ENCODE peak calls at places on chromosomes 16 and 17, in four cellular contexts. C is glutamatergic neuron, K is dorsolateral prefrontal cortex, N is cardiac fibroblast. S is an unnamed sample.

GRCh38 chr16:51085271-51085670 is 65.8 kb downstream of the SALL1 start:
- DNase-seq in K (no peak), C (no peak), N (no peak), S (no peak)

GRCh38 chr16:12060751-12061150 is 84.2 kb downstream of the SNX29 start:
- DNase-seq in K (no peak), N (no peak), C (no peak), S (no peak)

GRCh38 chr17:34235389-34236028 is 19.6 kb upstream of the CCL2 start:
- DNase-seq in K (no peak), C (no peak), N (peak), S (no peak)

GRCh38 chr16:31472559-31473203 is 729 bp downstream of the TGFB1I1 start:
- DNase-seq in K (no peak), N (peak), C (peak), S (no peak)

GRCh38 chr16:88815901-88816589 is 4.3 kb upstream of the APRT start:
- DNase-seq in K (no peak), N (no peak), C (peak), S (no peak)

GRCh38 chr17:31158741-31159377 is 64.1 kb downstream of the NF1 start:
- DNase-seq in N (no peak), K (no peak), C (no peak), S (no peak)

GRCh38 chr17:40106089-40106759 is 5.8 kb upstream of the NR1D1 start:
- DNase-seq in N (no peak), C (no peak), K (no peak), S (no peak)

GRCh38 chr16:85149776-85150175 is 37.5 kb upstream of the CIBAR2 start:
- DNase-seq in C (no peak), N (no peak), K (no peak), S (no peak)

GRCh38 chr17:22286337-22287041 is 594.2 kb downstream of the KCNJ18 start:
- DNase-seq in K (no peak), N (no peak), C (no peak), S (no peak)

GRCh38 chr16:15041260-15042011 is 14.4 kb downstream of the NTAN1 start:
- DNase-seq in C (peak), K (peak), N (peak), S (no peak)
- TF ChIP-seq CTCF in C (no peak), K (no peak), N (peak), S (no peak)

GRCh38 chr16:82439678-82440293 is 187.0 kb upstream of the CDH13 start:
- DNase-seq in C (peak), N (peak), K (no peak), S (peak)
- TF ChIP-seq CTCF in C (peak), N (peak), K (peak), S (peak)

DNA sequence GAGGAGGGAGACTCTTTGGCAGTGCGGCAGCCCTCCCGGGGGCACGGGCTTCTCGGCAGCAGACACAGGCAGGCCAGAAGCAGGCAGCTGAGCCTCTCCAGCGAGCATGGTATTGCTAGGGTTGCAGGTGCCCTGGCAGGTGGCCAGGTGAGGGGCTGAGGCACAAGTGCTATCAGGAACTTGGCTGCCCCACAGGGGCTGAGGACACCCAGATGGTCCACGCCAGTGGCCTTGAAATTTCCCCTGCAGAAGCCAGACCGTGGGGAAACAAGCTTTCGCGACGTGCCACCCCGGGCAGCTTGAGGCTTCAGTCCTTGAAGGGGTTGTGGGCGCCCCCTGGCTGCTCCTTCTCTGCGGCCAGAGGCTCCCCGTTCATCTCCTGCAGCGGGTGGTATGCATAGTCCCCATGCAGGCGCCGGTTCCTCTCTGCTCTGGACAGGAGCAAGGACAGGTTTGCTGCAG is 8.5 kb downstream of the NAGPA start:
- DNase-seq in C (peak), K (peak), N (peak), S (peak)
- TF ChIP-seq CTCF in C (peak), K (peak), N (no peak), S (no peak)

DNA sequence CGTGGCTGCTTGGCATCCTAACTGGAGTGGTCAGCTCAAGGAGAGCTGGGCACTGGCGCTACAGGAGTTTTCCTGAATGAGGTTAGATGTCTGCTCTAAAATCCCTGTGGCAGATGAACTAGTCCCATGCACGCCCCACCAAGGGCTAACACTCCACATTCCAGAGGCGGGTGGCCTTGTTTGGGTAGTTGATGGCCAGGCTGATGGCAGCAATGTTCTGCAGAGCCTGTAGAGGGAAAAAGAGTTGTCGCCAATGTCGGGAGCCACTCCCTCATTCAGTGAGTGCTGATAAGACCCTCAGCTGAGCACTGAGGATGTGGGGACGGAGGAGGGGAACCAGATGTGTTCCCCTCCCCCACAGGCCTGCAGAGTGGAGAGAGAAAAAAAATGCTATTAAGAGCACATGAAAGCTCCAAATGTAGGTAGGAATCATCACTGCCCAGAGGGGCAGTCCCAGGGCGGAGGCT is 42.5 kb upstream of the ATP2A3 start:
- DNase-seq in N (no peak), K (no peak), C (no peak), S (no peak)
- TF ChIP-seq CTCF in N (no peak), K (no peak), C (no peak), S (no peak)

GRCh38 chr17:82415786-82416185 is 2.4 kb upstream of the HEXD start:
- DNase-seq in K (no peak), N (no peak), C (no peak), S (no peak)

GRCh38 chr17:82415336-82415735 is 2.8 kb upstream of the HEXD start:
- DNase-seq in N (no peak), C (no peak), K (no peak), S (no peak)

GRCh38 chr17:82416264-82416663 is 1.9 kb upstream of the HEXD start:
- DNase-seq in N (no peak), C (no peak), K (no peak), S (no peak)

GRCh38 chr17:82418001-82418986 is at the start of the genes HEXD and OGFOD3:
- DNase-seq in C (peak), K (peak), N (peak), S (peak)

GRCh38 chr17:82416771-82417170 is 1.4 kb upstream of the HEXD start:
- DNase-seq in C (no peak), K (no peak), N (no peak), S (no peak)
- TF ChIP-seq CTCF in C (peak), K (no peak), N (peak), S (peak)

GRCh38 chr17:45715787-45716186 is 68.3 kb upstream of the CRHR1 start:
- DNase-seq in N (no peak), C (no peak), K (no peak), S (no peak)
- TF ChIP-seq CTCF in N (no peak), C (no peak), K (no peak), S (no peak)

DNA sequence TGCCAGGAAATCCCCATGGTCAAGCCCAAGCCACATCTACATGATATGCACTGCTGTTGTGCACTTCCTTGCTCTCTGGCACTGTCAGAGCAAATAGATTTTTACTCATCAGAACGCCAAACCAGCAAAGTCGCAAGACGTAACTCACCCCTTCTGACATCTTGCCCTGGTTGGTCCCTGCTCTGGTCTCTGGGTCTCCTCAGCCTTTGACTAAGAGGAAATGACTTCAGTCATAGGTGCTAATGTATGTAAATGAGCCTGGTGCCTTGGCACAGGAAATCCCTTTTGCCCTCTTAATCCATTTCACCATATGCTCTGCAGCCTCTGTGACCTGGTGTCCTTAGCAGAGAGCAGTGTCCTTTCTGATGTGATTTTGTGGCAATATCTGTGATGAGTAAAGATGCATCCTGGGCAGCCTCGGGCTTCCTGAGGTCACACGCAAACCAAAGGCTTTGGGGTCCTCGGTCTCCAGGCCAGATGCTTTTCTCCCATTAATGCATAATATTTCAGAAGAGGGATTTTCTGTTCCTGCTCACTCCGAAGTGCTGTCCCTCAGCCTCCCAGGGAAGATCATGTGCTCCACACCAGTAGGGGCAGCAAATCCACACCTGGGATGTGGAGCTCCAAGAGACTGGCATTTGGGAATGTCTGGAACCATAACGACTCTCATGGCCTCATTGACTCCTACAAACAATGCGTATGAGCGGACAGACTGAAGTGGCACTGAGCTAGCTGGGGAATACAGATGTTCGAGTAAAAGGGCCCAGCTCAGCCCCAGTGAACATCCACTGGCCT is 66.9 kb downstream of the GP2 start:
- DNase-seq in N (no peak), C (no peak), K (no peak), S (no peak)
- TF ChIP-seq CTCF in N (no peak), C (no peak), K (no peak), S (no peak)

GRCh38 chr17:64024215-64024654 is 3.8 kb upstream of the ICAM2 start:
- DNase-seq in K (no peak), N (no peak), C (no peak), S (no peak)

GRCh38 chr17:64024781-64025731 is 4.6 kb upstream of the ICAM2 start:
- DNase-seq in N (peak), K (no peak), C (no peak), S (no peak)

GRCh38 chr17:64025732-64026294 is 5.4 kb upstream of the ICAM2 start:
- DNase-seq in N (peak), C (peak), K (no peak), S (peak)

GRCh38 chr17:64032081-64032480 is 11.6 kb upstream of the ICAM2 start:
- DNase-seq in K (no peak), N (peak), C (no peak), S (no peak)

GRCh38 chr17:64028874-64029464 is 8.5 kb upstream of the ICAM2 start:
- DNase-seq in C (peak), N (peak), K (peak), S (peak)
- TF ChIP-seq CTCF in C (peak), N (peak), K (peak), S (peak)